ENCODE peak calls at places on chromosomes 16 and 17, in seven cellular contexts. One of them, this sample, is unnamed.

GRCh38 chr17:35568561-35568960 is 7.9 kb upstream of the SLFN14 start:
- DNase-seq in AG10803: peak
- DNase-seq in central memory CD4-positive, alpha-beta T cell: peak
- DNase-seq in NCI-H748 treated with DMSO at 0.1 percent for 48 hours: no peak
- DNase-seq in B cell: no peak
- DNase-seq in M059J: peak
- DNase-seq in uterus: no peak
- DNase-seq in this sample: no peak

GRCh38 chr17:79515646-79516604 is 94.9 kb downstream of the RBFOX3 start:
- DNase-seq in AG10803: peak
- DNase-seq in central memory CD4-positive, alpha-beta T cell: no peak
- DNase-seq in NCI-H748 treated with DMSO at 0.1 percent for 48 hours: no peak
- DNase-seq in B cell: no peak
- DNase-seq in M059J: no peak
- DNase-seq in uterus: no peak
- DNase-seq in this sample: no peak

GRCh38 chr17:17453088-17453487 is 23.7 kb upstream of the MED9 start:
- DNase-seq in AG10803: no peak
- DNase-seq in central memory CD4-positive, alpha-beta T cell: no peak
- DNase-seq in NCI-H748 treated with DMSO at 0.1 percent for 48 hours: no peak
- DNase-seq in B cell: no peak
- DNase-seq in M059J: no peak
- DNase-seq in uterus: no peak
- DNase-seq in this sample: no peak

GRCh38 chr17:2023692-2024571 is 1.2 kb downstream of the RTN4RL1 start:
- DNase-seq in AG10803: peak
- DNase-seq in central memory CD4-positive, alpha-beta T cell: peak
- DNase-seq in NCI-H748 treated with DMSO at 0.1 percent for 48 hours: peak
- DNase-seq in B cell: no peak
- DNase-seq in M059J: peak
- DNase-seq in uterus: peak
- DNase-seq in this sample: peak

GRCh38 chr17:57707892-57708291 is 37.2 kb downstream of the CCDC182 start:
- DNase-seq in AG10803: no peak
- DNase-seq in central memory CD4-positive, alpha-beta T cell: no peak
- DNase-seq in NCI-H748 treated with DMSO at 0.1 percent for 48 hours: no peak
- DNase-seq in B cell: no peak
- DNase-seq in M059J: no peak
- DNase-seq in uterus: no peak
- DNase-seq in this sample: no peak

GRCh38 chr16:47728229-47728628 is 267.1 kb downstream of the PHKB start:
- DNase-seq in AG10803: no peak
- DNase-seq in central memory CD4-positive, alpha-beta T cell: no peak
- DNase-seq in NCI-H748 treated with DMSO at 0.1 percent for 48 hours: no peak
- DNase-seq in B cell: no peak
- DNase-seq in M059J: no peak
- DNase-seq in uterus: no peak
- DNase-seq in this sample: no peak

GRCh38 chr17:37828313-37829124 is 83.7 kb upstream of the HNF1B start:
- DNase-seq in AG10803: peak
- DNase-seq in central memory CD4-positive, alpha-beta T cell: no peak
- DNase-seq in NCI-H748 treated with DMSO at 0.1 percent for 48 hours: no peak
- DNase-seq in B cell: no peak
- DNase-seq in M059J: peak
- DNase-seq in uterus: no peak
- DNase-seq in this sample: no peak

GRCh38 chr17:40448639-40449261 is 5.5 kb downstream of the IGFBP4 start:
- DNase-seq in AG10803: no peak
- DNase-seq in central memory CD4-positive, alpha-beta T cell: no peak
- DNase-seq in NCI-H748 treated with DMSO at 0.1 percent for 48 hours: no peak
- DNase-seq in B cell: no peak
- DNase-seq in M059J: no peak
- DNase-seq in uterus: no peak
- DNase-seq in this sample: no peak

GRCh38 chr16:2686912-2687507 is 4.7 kb downstream of the KCTD5 start:
- DNase-seq in AG10803: no peak
- DNase-seq in central memory CD4-positive, alpha-beta T cell: no peak
- DNase-seq in NCI-H748 treated with DMSO at 0.1 percent for 48 hours: no peak
- DNase-seq in B cell: peak
- DNase-seq in M059J: no peak
- DNase-seq in uterus: no peak
- DNase-seq in this sample: no peak

GRCh38 chr17:1577657-1578428 is 15.3 kb upstream of the PITPNA start:
- DNase-seq in AG10803: no peak
- DNase-seq in central memory CD4-positive, alpha-beta T cell: no peak
- DNase-seq in NCI-H748 treated with DMSO at 0.1 percent for 48 hours: no peak
- DNase-seq in B cell: no peak
- DNase-seq in M059J: no peak
- DNase-seq in uterus: no peak
- DNase-seq in this sample: no peak

GRCh38 chr17:26774291-26775218 is 519.4 kb upstream of the WSB1 start:
- DNase-seq in AG10803: no peak
- DNase-seq in central memory CD4-positive, alpha-beta T cell: no peak
- DNase-seq in NCI-H748 treated with DMSO at 0.1 percent for 48 hours: no peak
- DNase-seq in B cell: no peak
- DNase-seq in M059J: no peak
- DNase-seq in uterus: no peak
- DNase-seq in this sample: no peak

GRCh38 chr17:18093616-18094408 is 6.1 kb downstream of the DRG2 start:
- DNase-seq in AG10803: peak
- DNase-seq in central memory CD4-positive, alpha-beta T cell: no peak
- DNase-seq in NCI-H748 treated with DMSO at 0.1 percent for 48 hours: no peak
- DNase-seq in B cell: no peak
- DNase-seq in M059J: peak
- DNase-seq in uterus: no peak
- DNase-seq in this sample: no peak

GRCh38 chr16:50303605-50304466 is 37.5 kb downstream of the ADCY7 start:
- DNase-seq in AG10803: peak
- DNase-seq in central memory CD4-positive, alpha-beta T cell: no peak
- DNase-seq in NCI-H748 treated with DMSO at 0.1 percent for 48 hours: no peak
- DNase-seq in B cell: no peak
- DNase-seq in M059J: peak
- DNase-seq in uterus: peak
- DNase-seq in this sample: no peak

GRCh38 chr17:29835438-29836351 is 94.3 kb downstream of the SSH2 start:
- DNase-seq in AG10803: peak
- DNase-seq in central memory CD4-positive, alpha-beta T cell: no peak
- DNase-seq in NCI-H748 treated with DMSO at 0.1 percent for 48 hours: no peak
- DNase-seq in B cell: no peak
- DNase-seq in M059J: peak
- DNase-seq in uterus: no peak
- DNase-seq in this sample: no peak

GRCh38 chr17:39663688-39664580 is 1.2 kb upstream of the TCAP start:
- DNase-seq in AG10803: no peak
- DNase-seq in central memory CD4-positive, alpha-beta T cell: no peak
- DNase-seq in NCI-H748 treated with DMSO at 0.1 percent for 48 hours: no peak
- DNase-seq in B cell: no peak
- DNase-seq in M059J: no peak
- DNase-seq in uterus: no peak
- DNase-seq in this sample: no peak

GRCh38 chr16:87973721-87974120 is 22.5 kb downstream of the BANP start:
- DNase-seq in AG10803: no peak
- DNase-seq in central memory CD4-positive, alpha-beta T cell: no peak
- DNase-seq in NCI-H748 treated with DMSO at 0.1 percent for 48 hours: no peak
- DNase-seq in B cell: no peak
- DNase-seq in M059J: no peak
- DNase-seq in uterus: no peak
- DNase-seq in this sample: no peak

GRCh38 chr17:53950207-53950857 is 127.6 kb downstream of the KIF2B start:
- DNase-seq in AG10803: no peak
- DNase-seq in central memory CD4-positive, alpha-beta T cell: no peak
- DNase-seq in NCI-H748 treated with DMSO at 0.1 percent for 48 hours: no peak
- DNase-seq in B cell: no peak
- DNase-seq in M059J: no peak
- DNase-seq in uterus: no peak
- DNase-seq in this sample: no peak

GRCh38 chr17:8944748-8945147 is 20.8 kb downstream of the PIK3R5 start:
- DNase-seq in AG10803: no peak
- DNase-seq in central memory CD4-positive, alpha-beta T cell: no peak
- DNase-seq in NCI-H748 treated with DMSO at 0.1 percent for 48 hours: no peak
- DNase-seq in B cell: no peak
- DNase-seq in M059J: no peak
- DNase-seq in uterus: no peak
- DNase-seq in this sample: no peak